ENCODE peak calls at places on chromosomes 16 and 17, in ten cellular contexts. A is astrocyte of the cerebellum, M is fibroblast of pulmonary artery, L is psoas muscle, Y is fibroblast of the aortic adventitia, N is dorsolateral prefrontal cortex, P is lower leg skin, R is A549, Z is Caco-2, S is cardiac fibroblast. W is an unnamed sample.

GRCh38 chr17:51846561-51846960 is 312.0 kb downstream of the CA10 start:
- DNase-seq in A (no peak), M (no peak), L (no peak), Y (no peak), N (no peak), P (no peak), R (no peak), Z (no peak), S (no peak), W (no peak)

GRCh38 chr16:337975-338575 is 14.4 kb downstream of the AXIN1 start:
- DNase-seq in A (no peak), M (no peak), L (no peak), Y (no peak), N (no peak), P (no peak), R (no peak), Z (no peak), S (no peak), W (no peak)

GRCh38 chr17:49512296-49513043 is 17.4 kb downstream of the NGFR start:
- DNase-seq in A (no peak), M (no peak), L (no peak), Y (no peak), N (no peak), P (no peak), R (no peak), Z (no peak), S (no peak), W (no peak)

GRCh38 chr16:65634291-65634690 is 512.4 kb upstream of the CDH11 start:
- DNase-seq in A (no peak), M (peak; percentile 5), L (no peak), Y (no peak), N (no peak), P (no peak), R (no peak), Z (no peak), S (peak; percentile 34), W (no peak)

GRCh38 chr16:9090101-9090959 is 1.1 kb upstream of the HAPSTR1 start:
- DNase-seq in A (no peak), M (no peak), L (peak; percentile 57), Y (no peak), N (peak; percentile 62), P (peak; percentile 89), R (no peak), Z (no peak), S (no peak), W (no peak)

GRCh38 chr16:73565263-73565662 is 517.3 kb upstream of the ZFHX3 start:
- DNase-seq in A (no peak), M (no peak), L (no peak), Y (no peak), N (no peak), P (no peak), R (no peak), Z (no peak), S (no peak), W (no peak)

GRCh38 chr17:83153681-83154310 is 74.4 kb downstream of the METRNL start:
- DNase-seq in A (no peak), M (no peak), L (no peak), Y (no peak), N (no peak), P (no peak), R (no peak), Z (no peak), S (no peak), W (no peak)

GRCh38 chr16:75289189-75289588 is 37.8 kb upstream of the BCAR1 start:
- DNase-seq in A (no peak), M (peak; percentile 73), L (no peak), Y (peak; percentile 60), N (no peak), P (no peak), R (no peak), Z (no peak), S (peak; percentile 67), W (peak; percentile 33)

GRCh38 chr16:15873737-15874136 is 14.7 kb downstream of the CEP20 start:
- DNase-seq in A (no peak), M (no peak), L (no peak), Y (no peak), N (no peak), P (no peak), R (no peak), Z (no peak), S (no peak), W (no peak)
- TF ChIP-seq CTCF in A (no peak), M (no peak), L (no peak), Y (no peak), N (no peak), P (no peak), R (no peak), Z (no peak), S (no peak), W (no peak)

GRCh38 chr16:6725634-6726331 is 606.9 kb upstream of the RBFOX1 start:
- DNase-seq in A (no peak), M (no peak), L (no peak), Y (no peak), N (no peak), P (no peak), R (no peak), Z (no peak), S (no peak), W (no peak)
- TF ChIP-seq CTCF in A (no peak), M (no peak), L (no peak), Y (no peak), N (peak; percentile 41), P (no peak), R (no peak), Z (no peak), S (no peak), W (peak; percentile 31)

DNA sequence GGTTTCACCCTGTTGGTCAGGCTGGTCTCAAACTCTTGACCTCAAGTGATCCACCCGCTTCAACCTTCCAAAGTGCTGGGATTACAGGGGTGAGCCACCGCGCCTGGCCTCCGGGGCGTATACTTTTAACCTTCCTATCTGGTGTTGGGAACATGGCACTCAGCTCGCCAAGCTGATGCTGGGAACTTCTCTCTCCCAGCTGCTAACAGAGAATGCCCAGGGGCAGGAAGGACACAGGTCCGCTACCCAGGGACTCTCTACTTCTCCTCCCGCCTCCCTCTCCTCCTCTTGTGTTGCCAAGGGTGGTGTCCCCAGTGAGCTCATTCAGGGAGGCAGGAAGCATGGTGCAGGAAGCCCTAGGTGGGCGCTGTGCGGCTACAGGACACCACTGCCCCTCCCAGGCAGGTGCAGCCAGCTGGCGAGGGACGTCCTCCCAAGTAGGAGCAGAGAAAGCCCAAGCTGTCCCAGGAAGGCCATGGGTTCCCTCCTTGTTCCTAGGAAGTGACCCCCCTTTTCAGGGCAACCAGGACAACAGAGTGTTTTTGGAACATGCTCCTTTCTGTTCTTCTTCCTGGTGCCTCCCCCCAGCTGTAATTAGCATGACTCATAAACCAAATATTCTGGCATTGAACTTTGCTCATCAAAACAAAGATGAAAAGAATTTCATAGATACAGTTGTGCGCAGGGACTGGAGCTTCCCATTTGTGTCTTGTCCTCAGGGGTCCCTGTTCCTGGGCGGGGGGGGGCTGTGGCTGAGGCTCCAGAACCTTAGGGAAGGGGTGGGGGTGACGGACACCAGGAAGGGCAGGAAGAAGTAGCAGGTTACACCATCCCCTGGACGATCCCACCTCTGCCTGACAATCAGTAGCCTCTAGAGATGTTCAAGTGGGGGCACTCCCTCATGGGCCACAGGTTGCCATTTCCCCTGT is 2.6 kb downstream of the C1QTNF1 start:
- DNase-seq in A (no peak), M (peak; percentile 84), L (peak; percentile 46), Y (peak; percentile 65), N (no peak), P (peak; percentile 90), R (peak; percentile 86), Z (peak; percentile 75), S (peak; percentile 88), W (peak; percentile 82)
- TF ChIP-seq CTCF in A (no peak), M (no peak), L (no peak), Y (no peak), N (no peak), P (no peak), R (no peak), Z (no peak), S (no peak), W (no peak)

GRCh38 chr16:85086347-85087291 is 25.7 kb downstream of the CIBAR2 start:
- DNase-seq in A (peak; percentile 33), M (peak; percentile 39), L (peak; percentile 75), Y (peak; percentile 59), N (peak; percentile 68), P (peak; percentile 91), R (peak; percentile 95), Z (peak; percentile 82), S (peak; percentile 73), W (peak; percentile 15)
- TF ChIP-seq CTCF in A (peak; percentile 86), M (peak; percentile 55), L (peak; percentile 56), Y (peak; percentile 69), N (peak; percentile 69), P (peak; percentile 62), R (peak; percentile 74), Z (peak; percentile 80), S (peak; percentile 80), W (peak; percentile 83)

GRCh38 chr16:5488581-5488980 is 391.0 kb upstream of the EEF2KMT start:
- DNase-seq in A (no peak), M (no peak), L (no peak), Y (no peak), N (no peak), P (no peak), R (no peak), Z (no peak), S (no peak), W (no peak)

GRCh38 chr16:5487728-5488127 is 390.1 kb upstream of the EEF2KMT start:
- DNase-seq in A (no peak), M (no peak), L (no peak), Y (no peak), N (no peak), P (no peak), R (no peak), Z (no peak), S (no peak), W (no peak)

GRCh38 chr16:5496013-5496412 is 398.4 kb upstream of the EEF2KMT start:
- DNase-seq in A (no peak), M (no peak), L (no peak), Y (no peak), N (no peak), P (no peak), R (no peak), Z (no peak), S (no peak), W (no peak)

DNA sequence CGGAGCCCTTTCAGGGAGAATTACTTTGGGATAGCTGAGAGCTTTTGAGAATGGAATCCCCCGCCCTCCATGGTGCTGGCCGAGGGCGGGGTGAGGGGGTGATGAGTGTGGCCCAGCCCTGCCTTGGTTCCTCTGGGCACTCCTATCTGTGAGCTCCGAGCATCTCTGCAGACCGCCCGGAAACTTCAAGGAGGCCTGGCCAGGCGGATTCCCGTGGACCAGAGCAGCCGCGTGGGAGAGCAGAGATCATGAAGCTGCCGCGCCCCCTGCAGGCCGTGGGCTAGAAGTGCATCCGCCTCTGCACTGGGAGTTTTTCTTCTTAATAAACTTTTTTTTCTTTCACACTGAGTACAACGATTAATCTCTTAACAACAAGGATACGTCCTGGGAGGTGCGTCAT is 392.9 kb upstream of the EEF2KMT start:
- DNase-seq in A (no peak), M (no peak), L (peak; percentile 22), Y (no peak), N (peak; percentile 71), P (no peak), R (peak; percentile 9), Z (peak; percentile 41), S (no peak), W (no peak)
- TF ChIP-seq CTCF in A (peak; percentile 68), M (no peak), L (peak; percentile 25), Y (peak; percentile 10), N (peak; percentile 89), P (no peak), R (peak; percentile 38), Z (peak; percentile 67), S (peak; percentile 25), W (peak; percentile 77)

W was measured in HFFc6.